ENCODE peak calls at places on chromosomes 11 and 22, in six cellular contexts. G is A549, X is GM12878, M is HCT116, E is K562, U is H1. L is an unnamed sample.

GRCh38 chr22:50498322-50498861 is 9.1 kb downstream of the LMF2 start:
- DNase-seq in X (no peak), E (peak), G (peak), M (peak), U (peak), L (peak)

GRCh38 chr11:2511421-2512369 is 66.9 kb downstream of the KCNQ1 start:
- DNase-seq in G (no peak), M (no peak), U (no peak), X (no peak), E (peak), L (no peak)

GRCh38 chr22:23068832-23069385 is 1.4 kb upstream of the GNAZ start:
- DNase-seq in E (no peak), X (no peak), U (no peak), M (no peak), G (no peak), L (no peak)

GRCh38 chr11:23725752-23726151 is 771.1 kb upstream of the LUZP2 start:
- DNase-seq in X (no peak), U (no peak), G (no peak), M (no peak), E (no peak), L (no peak)

GRCh38 chr22:37636186-37636948 is 3.1 kb upstream of the SH3BP1 start:
- DNase-seq in X (no peak), U (no peak), G (no peak), E (no peak), M (no peak), L (peak)

GRCh38 chr11:33690290-33691050 is 10.2 kb downstream of the C11orf91 start:
- DNase-seq in G (peak), M (peak), X (no peak), U (no peak), E (no peak), L (peak)

GRCh38 chr11:26191193-26191592 is 140.7 kb upstream of the ANO3 start:
- DNase-seq in U (no peak), E (no peak), M (no peak), G (no peak), X (no peak), L (no peak)

GRCh38 chr11:67571443-67571842 is 12.2 kb upstream of the GSTP1 start:
- DNase-seq in M (no peak), U (no peak), E (no peak), X (no peak), G (no peak), L (no peak)

GRCh38 chr11:70454197-70454767 is 56.0 kb downstream of the CTTN start:
- DNase-seq in E (no peak), U (no peak), G (no peak), M (no peak), X (peak), L (no peak)

GRCh38 chr11:69644071-69644961 is 3.4 kb downstream of the CCND1 start:
- DNase-seq in M (no peak), E (peak), G (peak), X (no peak), U (no peak), L (peak)

GRCh38 chr22:24819941-24820461 is 14.0 kb downstream of the SGSM1 start:
- DNase-seq in M (no peak), X (no peak), U (no peak), E (no peak), G (peak), L (no peak)

GRCh38 chr22:20591660-20592310 is 84.4 kb downstream of the MED15 start:
- DNase-seq in U (peak), E (peak), M (peak), X (no peak), G (no peak), L (peak)

GRCh38 chr11:12989428-12990242 is 19.5 kb upstream of the RASSF10 start:
- DNase-seq in X (no peak), E (peak), U (no peak), M (no peak), G (no peak), L (no peak)

GRCh38 chr11:36672815-36673450 is 74.9 kb upstream of the RAG2 start:
- DNase-seq in U (no peak), X (no peak), G (no peak), M (peak), E (peak), L (peak)

GRCh38 chr11:1608363-1608762 is at the start of gene KRTAP5-3:
- DNase-seq in X (no peak), U (no peak), E (no peak), G (no peak), M (no peak), L (no peak)

GRCh38 chr11:2440646-2441045 is 3.7 kb downstream of the TRPM5 start:
- DNase-seq in E (no peak), M (no peak), X (no peak), G (no peak), U (no peak), L (no peak)

GRCh38 chr11:62011881-62012280 is 44.4 kb upstream of the FTH1 start:
- DNase-seq in U (no peak), X (no peak), G (no peak), M (no peak), E (no peak), L (no peak)

GRCh38 chr11:65432686-65433582 is 10.3 kb downstream of the NEAT1 start:
- DNase-seq in M (no peak), X (no peak), E (no peak), U (no peak), G (no peak), L (peak)

GRCh38 chr11:115297330-115297729 is 206.9 kb downstream of the CADM1 start:
- DNase-seq in G (no peak), M (no peak), E (no peak), X (no peak), U (no peak), L (no peak)

GRCh38 chr11:109275931-109276330 is 146.1 kb upstream of the C11orf87 start:
- DNase-seq in G (no peak), U (no peak), M (no peak), X (no peak), E (no peak), L (no peak)

GRCh38 chr11:110379261-110379660 is 50.5 kb upstream of the FDX1 start:
- DNase-seq in U (no peak), E (no peak), M (no peak), G (no peak), X (no peak), L (no peak)

GRCh38 chr22:30327864-30328345 is 1.2 kb upstream of the TBC1D10A start:
- DNase-seq in X (no peak), G (no peak), M (peak), U (no peak), E (peak), L (no peak)

GRCh38 chr11:10380921-10381320 is 74.1 kb upstream of the AMPD3 start:
- DNase-seq in E (no peak), U (no peak), M (no peak), G (no peak), X (no peak), L (no peak)

GRCh38 chr11:95508219-95508880 is 277.3 kb upstream of the SESN3 start:
- DNase-seq in M (no peak), G (no peak), E (no peak), X (no peak), U (no peak), L (no peak)

GRCh38 chr11:18452927-18453326 is 2.7 kb upstream of the LDHAL6A start:
- DNase-seq in U (no peak), G (no peak), E (no peak), X (no peak), M (no peak), L (peak)

GRCh38 chr22:37338539-37339246 is 56.4 kb downstream of the CYTH4 start:
- DNase-seq in U (no peak), M (no peak), G (no peak), E (no peak), X (no peak), L (no peak)

GRCh38 chr11:17014774-17015638 is 792 bp upstream of the PLEKHA7 start:
- DNase-seq in G (peak), U (no peak), X (no peak), M (peak), E (peak), L (no peak)

GRCh38 chr22:39808087-39808486 is 85.5 kb downstream of the ENTHD1 start:
- DNase-seq in E (peak), U (no peak), M (peak), X (no peak), G (peak), L (peak)

GRCh38 chr11:12048936-12049790 is 40.7 kb upstream of the DKK3 start:
- DNase-seq in U (no peak), X (no peak), G (no peak), M (no peak), E (no peak), L (peak)

GRCh38 chr22:22855617-22856308 is 31.9 kb upstream of the IGLL5 start:
- DNase-seq in E (peak), M (no peak), G (no peak), X (no peak), U (no peak), L (no peak)

GRCh38 chr11:118194835-118195627 is 18.6 kb upstream of the SCN2B start:
- DNase-seq in X (no peak), U (no peak), E (no peak), G (peak), M (no peak), L (peak)

GRCh38 chr11:113184498-113184897 is 129.9 kb upstream of the TTC12 start:
- DNase-seq in X (no peak), M (no peak), U (no peak), G (no peak), E (no peak), L (peak)

DNA sequence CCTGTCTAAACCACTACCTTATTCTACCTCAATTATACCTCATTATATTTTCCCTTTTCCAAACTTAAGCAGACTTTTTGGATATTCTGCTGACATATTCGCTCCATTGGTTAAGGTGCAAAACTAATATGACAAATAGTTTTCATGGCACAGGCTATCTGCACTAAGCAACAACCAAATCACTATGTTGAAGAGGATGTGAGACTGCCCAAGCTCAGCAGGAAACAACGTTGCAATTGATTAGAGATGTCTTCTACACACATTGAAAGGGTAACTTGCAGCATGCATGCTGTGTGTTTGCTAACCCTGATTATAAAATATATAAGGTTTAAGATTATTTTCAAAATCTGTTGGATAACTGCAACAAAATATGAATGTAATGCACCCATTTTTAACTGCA is 61.6 kb downstream of the STK33 start:
- DNase-seq in X (peak), G (no peak), M (no peak), E (no peak), U (no peak), L (no peak)
- TF ChIP-seq CEBPB in X (no peak), G (no peak), M (no peak), E (no peak), U (no peak), L (no peak)

GRCh38 chr11:64164392-64165312 is 1.3 kb downstream of the MACROD1 start:
- DNase-seq in G (no peak), X (no peak), E (no peak), U (no peak), M (no peak), L (no peak)
- TF ChIP-seq CEBPB in G (no peak), X (no peak), E (no peak), U (no peak), M (no peak), L (no peak)

GRCh38 chr11:77473001-77473800 is 693 bp downstream of the PAK1 start:
- DNase-seq in E (peak), X (no peak), U (no peak), M (no peak), G (peak), L (no peak)
- TF ChIP-seq CEBPB in E (no peak), X (no peak), U (no peak), M (no peak), G (no peak), L (no peak)

GRCh38 chr11:128716231-128716630 is 22.4 kb downstream of the FLI1 start:
- DNase-seq in E (no peak), M (no peak), X (no peak), U (no peak), G (no peak), L (no peak)

GRCh38 chr11:128715691-128716153 is 21.9 kb downstream of the FLI1 start:
- DNase-seq in X (no peak), M (no peak), E (no peak), U (no peak), G (no peak), L (peak)

GRCh38 chr11:128713595-128713994 is 19.7 kb downstream of the FLI1 start:
- DNase-seq in E (no peak), G (no peak), X (no peak), M (no peak), U (no peak), L (no peak)

GRCh38 chr11:128714121-128714520 is 20.2 kb downstream of the FLI1 start:
- DNase-seq in U (no peak), X (no peak), M (no peak), E (no peak), G (no peak), L (no peak)

GRCh38 chr11:128714881-128715280 is 21.0 kb downstream of the FLI1 start:
- DNase-seq in M (no peak), G (no peak), X (no peak), U (no peak), E (no peak), L (peak)
- TF ChIP-seq CEBPB in M (no peak), G (no peak), X (no peak), U (no peak), E (no peak), L (peak)

GRCh38 chr11:117107701-117108590 is 9.7 kb upstream of the SIK3 start:
- DNase-seq in M (no peak), G (no peak), E (no peak), U (no peak), X (no peak), L (peak)

DNA sequence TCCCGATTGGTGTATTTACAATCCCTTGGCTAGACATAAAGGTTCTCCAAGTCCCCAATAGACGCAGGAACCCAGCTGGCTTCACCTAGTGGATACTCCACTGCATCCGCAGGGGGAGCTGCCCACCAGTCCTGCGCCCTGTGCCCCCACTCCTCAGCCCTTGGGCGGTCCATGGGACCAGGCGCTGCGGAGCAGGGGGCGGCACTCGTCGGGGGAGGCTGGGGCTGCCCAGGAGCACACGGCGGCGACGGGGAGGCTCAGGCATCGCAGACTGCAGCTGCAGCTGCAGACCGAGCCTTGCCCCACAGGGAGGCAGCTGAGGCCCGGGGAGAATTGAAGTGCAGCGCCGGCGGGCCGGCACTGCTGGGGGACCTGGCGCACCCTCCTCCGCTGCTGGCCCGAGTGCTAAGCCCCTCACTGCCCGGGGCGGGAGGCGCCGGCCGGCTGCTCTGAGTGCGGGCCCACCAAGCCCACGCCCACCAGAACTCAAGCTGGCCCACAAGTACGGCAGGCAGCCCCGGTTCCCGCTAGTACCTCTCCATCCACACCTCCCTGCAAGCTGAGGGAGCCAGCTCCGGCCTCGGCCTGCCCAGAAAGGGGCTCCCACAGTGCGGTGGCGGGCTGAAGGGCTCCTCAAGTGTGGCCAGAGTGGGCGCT is 12.2 kb upstream of the SIK3 start:
- DNase-seq in E (no peak), M (no peak), U (no peak), G (no peak), X (no peak), L (no peak)
- TF ChIP-seq CEBPB in E (no peak), M (no peak), U (no peak), G (no peak), X (no peak), L (no peak)

L was measured in IMR-90.